ENCODE peak calls at places on chromosomes 5 and 9, in nine cellular contexts. G is effector memory CD8-positive, alpha-beta T cell; I is T-helper 17 cell; K is activated CD8-positive, alpha-beta T cell treated with anti-CD3 and anti-CD28 coated beads for 36 hours; W is central memory CD8-positive, alpha-beta T cell; N is left cardiac atrium; E is upper lobe of right lung; A is activated naive CD8-positive, alpha-beta T cell treated with anti-CD3 and anti-CD28 coated beads, Interleukin-2, amount 10 ng/mL, durations not matched to agents 7 days and 5 days; V is esophagus mucosa. P is an unnamed sample.

GRCh38 chr5:174801798-174802197 is 77.4 kb downstream of the MSX2 start:
- ATAC-seq in G (no peak), I (no peak), K (no peak), W (no peak), N (no peak), E (no peak), A (no peak), V (no peak), P (peak)

GRCh38 chr9:92607773-92608172 is 62.2 kb downstream of the IPPK start:
- ATAC-seq in G (no peak), I (no peak), K (no peak), W (no peak), N (no peak), E (no peak), A (no peak), V (no peak), P (no peak)

GRCh38 chr5:75461679-75462078 is 49.8 kb downstream of the CERT1 start:
- ATAC-seq in G (no peak), I (no peak), K (peak), W (peak), N (no peak), E (no peak), A (no peak), V (no peak), P (no peak)

GRCh38 chr5:141135718-141136266 is 786 bp downstream of the PCDHB5 start:
- ATAC-seq in G (no peak), I (no peak), K (no peak), W (no peak), N (no peak), E (no peak), A (no peak), V (no peak), P (no peak)

GRCh38 chr9:120904999-120905793 is 21.4 kb downstream of the TRAF1 start:
- ATAC-seq in G (peak), I (no peak), K (peak), W (peak), N (no peak), E (peak), A (peak), V (no peak), P (no peak)

GRCh38 chr9:82382887-82383616 is 394.5 kb downstream of the SPATA31D1 start:
- ATAC-seq in G (no peak), I (no peak), K (no peak), W (no peak), N (no peak), E (no peak), A (no peak), V (no peak), P (no peak)

GRCh38 chr5:684771-685216 is 8.4 kb downstream of the TPPP start:
- ATAC-seq in G (no peak), I (no peak), K (no peak), W (no peak), N (no peak), E (no peak), A (no peak), V (no peak), P (no peak)

GRCh38 chr9:75360258-75360657 is 271.9 kb downstream of the OSTF1 start:
- ATAC-seq in G (no peak), I (no peak), K (no peak), W (no peak), N (no peak), E (no peak), A (no peak), V (no peak), P (no peak)

GRCh38 chr5:126648471-126648870 is 47.7 kb downstream of the PHAX start:
- ATAC-seq in G (no peak), I (no peak), K (no peak), W (no peak), N (no peak), E (no peak), A (no peak), V (no peak), P (no peak)

GRCh38 chr5:89232139-89232603 is 349.2 kb upstream of the MEF2C start:
- ATAC-seq in G (no peak), I (no peak), K (no peak), W (no peak), N (no peak), E (no peak), A (no peak), V (no peak), P (no peak)